ENCODE peak calls at places on chromosomes 2 and 18, in nine cellular contexts. J, G, L, I, C, M, A, E and X are unnamed samples.

GRCh38 chr2:88087073-88087472 is 19.4 kb downstream of the SMYD1 start:
- DNase-seq in I (no peak), G (no peak), A (no peak), J (no peak), E (no peak), C (no peak), L (no peak), M (no peak), X (no peak)

GRCh38 chr2:86036790-86037138 is 68.9 kb downstream of the POLR1A start:
- DNase-seq in L (no peak), I (no peak), M (no peak), A (no peak), E (peak; percentile 78), J (no peak), G (no peak), C (no peak), X (no peak)

GRCh38 chr2:162092656-162093556 is 18.9 kb upstream of the DPP4 start:
- DNase-seq in I (no peak), L (peak; percentile 80), M (no peak), G (no peak), J (no peak), A (no peak), C (peak; percentile 29), E (no peak), X (no peak)

GRCh38 chr2:223519471-223519870 is 82.7 kb downstream of the SCG2 start:
- DNase-seq in I (no peak), J (no peak), E (no peak), M (no peak), A (no peak), G (no peak), L (no peak), C (no peak), X (no peak)

GRCh38 chr2:223957092-223957851 is at the start of gene MRPL44:
- DNase-seq in C (peak; percentile 98), G (peak; percentile 94), J (peak; percentile 97), I (peak; percentile 99), E (peak; percentile 100), L (peak; percentile 99), M (peak; percentile 88), A (peak; percentile 98), X (peak; percentile 99)

GRCh38 chr2:213234641-213235040 is 49.6 kb upstream of the SPAG16 start:
- DNase-seq in I (no peak), L (no peak), C (no peak), A (peak; percentile 45), E (no peak), J (no peak), M (no peak), G (no peak), X (no peak)

GRCh38 chr2:233430091-233430490 is 75.8 kb downstream of the DGKD start:
- DNase-seq in L (no peak), C (no peak), M (no peak), E (no peak), A (no peak), J (no peak), G (no peak), I (no peak), X (no peak)

GRCh38 chr2:197278804-197279763 is 31.5 kb downstream of the ANKRD44 start:
- DNase-seq in M (no peak), G (no peak), A (no peak), E (no peak), L (no peak), C (no peak), J (no peak), I (no peak), X (no peak)

DNA sequence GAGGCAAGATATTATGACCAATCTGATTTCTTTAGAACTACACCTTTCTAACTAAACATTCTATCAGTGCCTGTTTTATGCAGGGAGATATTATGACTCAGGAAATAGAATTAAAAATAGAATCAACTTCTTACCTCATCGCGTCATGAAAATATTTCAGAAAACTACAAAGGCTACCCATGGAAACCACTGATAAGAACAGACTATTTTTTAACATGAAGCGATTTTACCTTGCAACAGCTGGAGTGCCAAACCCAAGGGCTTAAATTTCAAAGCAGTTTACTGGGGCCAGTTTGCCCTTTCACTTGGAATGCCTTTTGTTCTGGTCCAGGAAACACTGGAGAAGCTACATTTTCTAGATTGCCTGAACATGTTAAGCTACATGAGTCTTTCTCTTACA is 304.8 kb upstream of the CCDC68 start:
- DNase-seq in I (no peak), C (no peak), E (no peak), L (no peak), A (peak; percentile 70), J (peak; percentile 16), M (no peak), G (no peak), X (no peak)
- H3K27ac ChIP-seq in I (no peak overlapping the region), C (peak overlapping the region; percentile 65), E (peak overlapping the region; percentile 54), L (no peak overlapping the region), A (no peak overlapping the region), J (peak overlapping the region; percentile 28), M (no peak overlapping the region), G (no peak overlapping the region), X (no peak overlapping the region)

GRCh38 chr18:55247032-55247431 is 287.8 kb upstream of the CCDC68 start:
- DNase-seq in I (no peak), E (no peak), A (no peak), M (no peak), C (no peak), J (no peak), G (no peak), L (no peak), X (no peak)
- H3K4me1 ChIP-seq in I (no peaks in the 10 kb centered on the region), E (peaks cover 61% of the 10 kb centered on the region), A (peaks cover 12% of the 10 kb centered on the region), M (no peaks in the 10 kb centered on the region), C (peaks cover 10% of the 10 kb centered on the region), J (no peaks in the 10 kb centered on the region), G (no peaks in the 10 kb centered on the region), L (peaks cover 6% of the 10 kb centered on the region), X (peaks cover 7% of the 10 kb centered on the region)

DNA sequence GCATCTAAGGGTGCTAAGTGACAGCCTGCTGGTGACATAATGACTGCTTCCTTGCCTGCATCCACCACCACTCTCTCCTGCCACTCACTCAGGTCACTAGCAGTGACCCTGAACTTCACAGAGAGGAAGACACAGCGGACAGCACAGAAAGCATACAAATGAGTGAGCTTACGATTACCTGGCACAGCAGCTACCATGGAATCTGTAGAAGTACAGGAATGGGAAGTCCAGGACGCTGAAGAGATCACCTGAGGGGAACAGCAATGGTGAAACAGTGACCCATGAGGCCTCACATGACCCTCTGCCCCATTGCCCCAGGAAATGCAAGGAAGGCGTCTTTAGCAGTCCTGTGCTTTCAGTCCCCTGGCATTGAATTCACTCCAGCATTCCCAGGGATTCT is 96.7 kb upstream of the RIOK3 start:
- DNase-seq in L (no peak), A (no peak), M (peak; percentile 40), I (no peak), J (no peak), E (no peak), G (no peak), C (no peak), X (no peak)
- H3K27ac ChIP-seq in L (peak overlapping the region; percentile 7), A (no peak overlapping the region), M (peak overlapping the region; percentile 79), I (no peak overlapping the region), J (no peak overlapping the region), E (peak overlapping the region; percentile 60), G (no peak overlapping the region), C (peak overlapping the region; percentile 70), X (no peak overlapping the region)

GRCh38 chr2:64650722-64651338 is 2.9 kb downstream of the SERTAD2 start:
- DNase-seq in M (peak; percentile 95), I (peak; percentile 69), A (no peak), G (no peak), C (no peak), L (no peak), E (no peak), J (no peak), X (peak; percentile 67)
- H3K4me1 ChIP-seq in M (peaks cover 71% of the 10 kb centered on the region), I (peaks cover 79% of the 10 kb centered on the region), A (peaks cover 40% of the 10 kb centered on the region), G (peaks cover 66% of the 10 kb centered on the region), C (no peaks in the 10 kb centered on the region), L (no peaks in the 10 kb centered on the region), E (peaks cover 86% of the 10 kb centered on the region), J (peaks cover 2% of the 10 kb centered on the region), X (peaks cover 76% of the 10 kb centered on the region)

GRCh38 chr2:204321910-204322765 is 223.1 kb upstream of the PARD3B start:
- DNase-seq in J (peak; percentile 19), G (no peak), A (no peak), M (no peak), C (no peak), E (no peak), L (peak; percentile 38), I (no peak), X (no peak)
- H3K27ac ChIP-seq in J (no peak overlapping the region), G (no peak overlapping the region), A (no peak overlapping the region), M (no peak overlapping the region), C (no peak overlapping the region), E (peak overlapping the region; percentile 17), L (no peak overlapping the region), I (no peak overlapping the region), X (peak overlapping the region; percentile 29)

GRCh38 chr2:234979204-234980167 is 27.7 kb downstream of the SH3BP4 start:
- DNase-seq in M (peak; percentile 73), I (no peak), C (no peak), J (no peak), E (no peak), A (no peak), L (peak; percentile 50), G (no peak), X (no peak)

GRCh38 chr2:234983011-234983726 is 31.4 kb downstream of the SH3BP4 start:
- DNase-seq in J (no peak), L (peak; percentile 43), G (no peak), C (no peak), A (no peak), I (no peak), E (no peak), M (no peak), X (no peak)

GRCh38 chr2:234982096-234982834 is 30.4 kb downstream of the SH3BP4 start:
- DNase-seq in L (peak; percentile 47), A (no peak), M (no peak), C (no peak), G (no peak), E (no peak), J (no peak), I (no peak), X (no peak)

GRCh38 chr2:234980476-234981187 is 28.8 kb downstream of the SH3BP4 start:
- DNase-seq in C (no peak), G (no peak), J (peak; percentile 67), E (no peak), M (peak; percentile 78), A (no peak), I (no peak), L (no peak), X (peak; percentile 74)

DNA sequence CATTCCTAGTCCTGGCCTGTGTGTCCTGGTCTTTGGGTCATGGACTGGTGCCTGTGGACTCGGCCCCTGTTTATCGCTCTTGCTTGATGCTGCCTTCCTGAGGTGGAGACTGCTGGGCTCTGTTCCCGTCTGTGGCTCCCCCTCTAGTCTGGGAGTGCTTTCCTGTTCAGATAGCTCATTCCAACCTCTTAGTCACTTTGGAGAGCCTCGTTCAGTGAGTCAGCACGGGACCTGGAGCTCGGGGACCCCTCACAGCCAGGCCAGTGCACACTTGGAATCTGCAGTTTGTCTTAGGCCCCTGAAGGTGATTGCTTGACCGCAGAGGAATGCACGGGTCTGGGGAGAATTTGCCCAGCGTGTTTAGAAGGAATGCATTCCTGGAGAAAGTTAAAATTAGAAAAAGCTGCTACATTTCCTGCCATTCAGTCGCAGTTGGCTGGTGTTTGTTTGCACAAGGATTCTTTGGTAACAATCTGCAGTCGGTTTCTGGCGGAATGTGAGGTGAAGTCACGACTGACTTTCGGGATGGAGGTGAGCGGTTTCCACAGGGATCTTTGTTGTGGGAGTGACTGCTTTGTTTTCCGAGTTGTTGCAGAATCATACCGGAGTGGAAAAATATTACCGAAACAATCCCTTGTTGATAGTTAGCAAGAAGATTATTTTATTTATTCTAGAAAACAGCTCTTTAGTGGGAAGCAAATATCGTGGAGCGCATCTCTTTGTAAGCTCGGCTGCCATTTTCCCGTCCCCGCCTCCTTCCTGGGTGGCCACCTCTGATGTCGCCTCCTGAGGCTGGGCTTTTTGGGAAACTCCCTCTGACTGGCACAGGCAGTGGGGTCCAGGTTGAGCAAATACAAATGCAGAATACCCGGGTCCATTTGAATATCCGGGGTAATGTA is 29.6 kb downstream of the SH3BP4 start:
- DNase-seq in A (peak; percentile 84), L (peak; percentile 89), I (no peak), C (peak; percentile 72), E (no peak), J (no peak), M (peak; percentile 94), G (no peak), X (peak; percentile 63)
- H3K4me1 ChIP-seq in A (peaks cover 40% of the 10 kb centered on the region), L (no peaks in the 10 kb centered on the region), I (no peaks in the 10 kb centered on the region), C (peaks cover 24% of the 10 kb centered on the region), E (peaks cover 67% of the 10 kb centered on the region), J (peaks cover 32% of the 10 kb centered on the region), M (peaks cover 100% of the 10 kb centered on the region), G (no peaks in the 10 kb centered on the region), X (peaks cover 86% of the 10 kb centered on the region)